ENCODE peak calls at places on chromosomes 4 and X, in seven cellular contexts. U, D, J, Z, L, N and M are unnamed samples.

GRCh38 chr4:136078971-136079370 is 1453.3 kb downstream of the PCDH18 start:
- DNase-seq in L (no peak), Z (no peak), J (no peak), U (no peak), N (no peak), D (no peak), M (no peak)

GRCh38 chrX:123731987-123732678 is 719 bp downstream of the THOC2 start:
- DNase-seq in N (no peak), Z (peak; percentile 15), L (no peak), U (peak; percentile 23), J (peak; percentile 74), D (peak; percentile 13), M (no peak)

GRCh38 chr4:86845593-86845992 is 3.6 kb downstream of the SLC10A6 start:
- DNase-seq in J (no peak), U (no peak), D (peak; percentile 11), N (no peak), L (no peak), Z (no peak), M (no peak)

GRCh38 chr4:110196871-110197420 is 1.5 kb downstream of the ELOVL6 start:
- DNase-seq in U (peak; percentile 79), D (peak; percentile 49), J (no peak), L (no peak), Z (peak; percentile 67), N (peak; percentile 56), M (no peak)

GRCh38 chrX:110964761-110965160 is 131.2 kb upstream of the PAK3 start:
- DNase-seq in J (no peak), N (no peak), L (no peak), U (peak; percentile 70), D (no peak), Z (no peak), M (no peak)

GRCh38 chrX:36462142-36462541 is 542.6 kb downstream of the CFAP47 start:
- DNase-seq in J (no peak), U (peak; percentile 4), N (no peak), Z (no peak), D (no peak), L (no peak), M (no peak)

GRCh38 chr4:76213415-76214268 is at the start of gene SCARB2:
- DNase-seq in L (peak; percentile 93), N (peak; percentile 86), J (peak; percentile 96), U (peak; percentile 91), D (peak; percentile 94), Z (peak; percentile 89), M (no peak)

GRCh38 chr4:159358226-159358625 is 255.3 kb downstream of the RAPGEF2 start:
- DNase-seq in J (no peak), N (no peak), Z (peak; percentile 43), U (no peak), L (no peak), D (no peak), M (no peak)

GRCh38 chr4:129344058-129344457 is 248.1 kb downstream of the C4orf33 start:
- DNase-seq in L (no peak), N (no peak), Z (no peak), J (no peak), U (peak; percentile 56), D (peak; percentile 21), M (no peak)

GRCh38 chrX:41145920-41146608 is 60.8 kb downstream of the USP9X start:
- DNase-seq in N (no peak), U (no peak), L (no peak), J (no peak), D (no peak), Z (peak; percentile 30), M (no peak)

GRCh38 chr4:24472514-24473308 is 111.6 kb downstream of the DHX15 start:
- DNase-seq in N (peak; percentile 62), J (peak; percentile 94), Z (peak; percentile 45), U (peak; percentile 95), D (peak; percentile 77), L (peak; percentile 90), M (no peak)

GRCh38 chr4:176002007-176002623 is 63.5 kb upstream of the WDR17 start:
- DNase-seq in U (peak; percentile 73), Z (no peak), J (peak; percentile 76), D (peak; percentile 23), L (peak; percentile 25), N (no peak), M (no peak)

GRCh38 chr4:33104190-33104773 is 2384.1 kb downstream of the PCDH7 start:
- DNase-seq in D (no peak), U (no peak), N (no peak), Z (no peak), J (no peak), L (no peak), M (no peak)

GRCh38 chrX:7514871-7515599 is 327.9 kb upstream of the VCX start:
- DNase-seq in U (no peak), J (no peak), L (no peak), N (no peak), D (peak; percentile 0), Z (no peak), M (no peak)

GRCh38 chr4:156475322-156475721 is 496.3 kb downstream of the PDGFC start:
- DNase-seq in N (no peak), L (no peak), D (peak; percentile 2), Z (peak; percentile 44), U (peak; percentile 11), J (no peak), M (no peak)

GRCh38 chrX:24426340-24426913 is 38.7 kb upstream of the PDK3 start:
- DNase-seq in N (peak; percentile 28), L (no peak), J (no peak), D (no peak), Z (no peak), U (peak; percentile 25), M (no peak)

GRCh38 chr4:95505149-95505548 is 43.6 kb downstream of the UNC5C start:
- DNase-seq in N (no peak), U (peak; percentile 7), J (no peak), Z (peak; percentile 56), L (no peak), D (no peak), M (no peak)

GRCh38 chr4:10061650-10062415 is 40.5 kb upstream of the SLC2A9 start:
- DNase-seq in D (no peak), N (no peak), J (no peak), U (no peak), Z (no peak), L (no peak), M (no peak)

GRCh38 chr4:1879491-1879890 is 8.3 kb downstream of the NSD2 start:
- DNase-seq in J (peak; percentile 4), Z (no peak), D (no peak), U (no peak), N (no peak), L (no peak), M (no peak)

GRCh38 chr4:153522800-153523089 is 56.6 kb downstream of the TMEM131L start:
- DNase-seq in U (no peak), J (no peak), D (no peak), L (no peak), N (peak; percentile 30), Z (no peak), M (no peak)

GRCh38 chrX:72271091-72271490 is 6.0 kb downstream of the RPS4X start:
- DNase-seq in L (no peak), Z (no peak), U (no peak), N (no peak), J (no peak), D (no peak), M (no peak)

GRCh38 chrX:122945328-122945727 is 238.8 kb upstream of the GRIA3 start:
- DNase-seq in U (no peak), D (no peak), N (no peak), Z (no peak), J (no peak), L (no peak), M (no peak)

GRCh38 chr4:63528592-63528991 is 880.7 kb downstream of the TECRL start:
- DNase-seq in N (no peak), U (no peak), Z (no peak), L (no peak), J (no peak), D (no peak), M (no peak)

GRCh38 chr4:148026022-148026421 is 294.1 kb downstream of the ARHGAP10 start:
- DNase-seq in N (no peak), J (no peak), D (no peak), L (no peak), Z (no peak), U (no peak), M (no peak)

DNA sequence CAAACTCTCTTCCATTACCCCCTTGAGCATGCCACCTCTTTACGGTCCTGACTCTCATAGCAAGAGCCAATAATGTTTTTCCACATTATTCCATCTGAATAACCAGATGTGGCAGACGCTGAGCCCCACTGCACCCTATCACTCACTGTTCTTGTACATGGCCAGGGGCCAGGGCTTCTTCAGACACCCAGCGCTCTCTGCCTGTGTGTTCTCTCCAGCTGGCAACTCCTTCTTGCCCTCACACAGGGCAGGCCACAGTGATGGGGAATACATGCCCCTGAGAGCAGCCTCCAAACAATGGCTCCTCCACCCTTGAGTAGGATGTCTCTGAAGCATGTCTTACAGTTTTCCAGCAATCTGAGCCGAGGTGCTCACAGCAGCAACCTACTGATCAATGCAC is 50.8 kb upstream of the STIM2 start:
- DNase-seq in J (no peak), L (no peak), N (no peak), Z (no peak), U (no peak), D (no peak), M (no peak)
- H3K36me3 ChIP-seq in J (no peaks in the 10 kb centered on the region), L (no peaks in the 10 kb centered on the region), N (no peaks in the 10 kb centered on the region), Z (no peaks in the 10 kb centered on the region), U (no peaks in the 10 kb centered on the region), D (no peaks in the 10 kb centered on the region), M (no peaks in the 10 kb centered on the region)

GRCh38 chr4:39427477-39428119 is 20.9 kb downstream of the KLB start:
- DNase-seq in D (no peak), L (no peak), N (no peak), Z (no peak), U (no peak), J (no peak), M (no peak)
- H3K4me1 ChIP-seq in D (no peaks in the 10 kb centered on the region), L (no peaks in the 10 kb centered on the region), N (no peaks in the 10 kb centered on the region), Z (no peaks in the 10 kb centered on the region), U (peaks cover 7% of the 10 kb centered on the region), J (peaks cover 8% of the 10 kb centered on the region), M (no peaks in the 10 kb centered on the region)

DNA sequence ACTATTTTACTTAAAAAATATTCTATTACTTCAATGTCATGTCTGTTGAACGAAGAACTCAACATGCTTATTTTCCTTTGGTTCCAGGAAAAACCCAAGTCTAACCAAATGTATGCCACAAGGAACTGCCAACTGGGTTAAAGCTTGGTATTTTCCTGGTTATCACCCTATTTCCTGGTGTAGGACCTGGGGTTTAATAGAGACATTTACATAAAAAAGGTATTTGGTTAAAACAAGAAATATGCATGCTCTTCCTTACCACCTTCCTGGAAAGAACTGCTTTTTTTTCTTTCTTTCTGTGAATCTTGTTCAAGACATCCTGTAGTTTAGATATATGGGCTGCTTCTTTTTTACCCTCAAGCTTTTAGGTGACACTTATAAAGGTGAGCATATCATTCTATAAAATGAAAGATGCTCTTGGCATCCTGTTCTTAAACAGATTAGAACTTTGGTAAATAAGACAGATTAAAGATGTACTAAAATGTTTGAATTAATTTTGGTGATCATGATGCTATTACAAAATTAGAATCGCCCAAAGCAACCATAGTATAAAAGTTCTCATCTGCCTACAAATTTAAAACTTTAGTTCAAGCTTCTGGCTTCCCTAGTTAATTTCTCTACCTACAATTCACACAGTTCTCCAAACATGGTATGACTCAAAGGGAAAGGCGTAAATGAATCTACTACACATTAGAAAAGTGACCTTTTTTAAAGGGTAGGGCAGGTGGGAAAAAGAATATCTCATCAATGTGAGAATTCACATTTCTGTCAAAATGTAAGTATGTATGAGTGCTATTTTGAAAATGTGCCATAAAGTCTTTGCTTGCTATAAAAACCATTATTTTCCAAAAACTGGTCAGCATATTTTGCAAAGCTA is 103.5 kb downstream of the CNOT6L start:
- DNase-seq in L (no peak), N (no peak), U (no peak), Z (no peak), J (no peak), D (no peak), M (no peak)
- H3K36me3 ChIP-seq in L (peaks cover 5% of the 10 kb centered on the region), N (peaks cover 6% of the 10 kb centered on the region), U (no peaks in the 10 kb centered on the region), Z (no peaks in the 10 kb centered on the region), J (no peaks in the 10 kb centered on the region), D (peaks cover 7% of the 10 kb centered on the region), M (no peaks in the 10 kb centered on the region)

GRCh38 chr4:145735330-145735638 is 55.3 kb downstream of the C4orf51 start:
- DNase-seq in J (no peak), N (no peak), Z (peak; percentile 98), U (no peak), D (no peak), L (no peak), M (no peak)
- H3K4me1 ChIP-seq in J (peaks cover 26% of the 10 kb centered on the region), N (peaks cover 5% of the 10 kb centered on the region), Z (peaks cover 56% of the 10 kb centered on the region), U (peaks cover 16% of the 10 kb centered on the region), D (peaks cover 21% of the 10 kb centered on the region), L (peaks cover 27% of the 10 kb centered on the region), M (peaks cover 12% of the 10 kb centered on the region)